ENCODE peak calls at places on chromosomes 3 and 15, in five cellular contexts. E is fibroblast of lung, P is dorsolateral prefrontal cortex, V is sigmoid colon, O is pancreas. X is an unnamed sample. For H3K27me3, the result is how much of the 10 kb centered on the place peaks cover.

GRCh38 chr15:29859981-29860745 is 37.9 kb upstream of the TJP1 start:
- DNase-seq in E (peak), P (no peak), V (no peak), O (no peak), X (no peak)

GRCh38 chr3:72492240-72492639 is 356.0 kb downstream of the SHQ1 start:
- DNase-seq in E (peak), P (no peak), V (peak), O (no peak), X (no peak)

GRCh38 chr3:78660958-78661357 is 1106.8 kb downstream of the ROBO1 start:
- DNase-seq in E (no peak), P (no peak), V (no peak), O (no peak), X (no peak)

GRCh38 chr3:150765949-150766720 is 3.2 kb upstream of the SIAH2 start:
- DNase-seq in E (peak), P (no peak), V (no peak), O (no peak), X (no peak)

GRCh38 chr15:101579766-101580165 is 72.4 kb downstream of the TM2D3 start:
- DNase-seq in E (peak), P (no peak), V (no peak), O (no peak), X (no peak)

GRCh38 chr15:93030430-93031102 is 58.4 kb downstream of the RGMA start:
- DNase-seq in E (peak), P (peak), V (peak), O (peak), X (peak)

GRCh38 chr3:44883213-44883955 is 9.0 kb downstream of the TGM4 start:
- DNase-seq in E (no peak), P (no peak), V (no peak), O (no peak), X (no peak)

GRCh38 chr3:169966951-169967915 is 626 bp downstream of the SEC62 start:
- DNase-seq in E (peak), P (peak), V (peak), O (peak), X (peak)

GRCh38 chr3:123652346-123652984 is 67.6 kb upstream of the HACD2 start:
- DNase-seq in E (peak), P (peak), V (peak), O (peak), X (no peak)

GRCh38 chr3:126100688-126101301 is 16.9 kb upstream of the SLC41A3 start:
- DNase-seq in E (peak), P (no peak), V (peak), O (no peak), X (no peak)

GRCh38 chr15:65525622-65526021 is 4.6 kb upstream of the HACD3 start:
- DNase-seq in E (peak), P (no peak), V (no peak), O (no peak), X (no peak)

GRCh38 chr15:90618330-90619136 is 88.8 kb downstream of the CRTC3 start:
- DNase-seq in E (no peak), P (no peak), V (no peak), O (no peak), X (no peak)

GRCh38 chr3:57155214-57155613 is 9.9 kb downstream of the IL17RD start:
- DNase-seq in E (peak), P (peak), V (no peak), O (no peak), X (no peak)
- H3K27me3 ChIP-seq in E (under half), P (under half), V (under half), O (under half), X (under half)

GRCh38 chr3:181948286-181948685 is 236.6 kb downstream of the SOX2 start:
- DNase-seq in E (no peak), P (no peak), V (no peak), O (no peak), X (no peak)
- TF ChIP-seq CTCF in E (no peak), P (no peak), V (no peak), O (no peak), X (no peak)

DNA sequence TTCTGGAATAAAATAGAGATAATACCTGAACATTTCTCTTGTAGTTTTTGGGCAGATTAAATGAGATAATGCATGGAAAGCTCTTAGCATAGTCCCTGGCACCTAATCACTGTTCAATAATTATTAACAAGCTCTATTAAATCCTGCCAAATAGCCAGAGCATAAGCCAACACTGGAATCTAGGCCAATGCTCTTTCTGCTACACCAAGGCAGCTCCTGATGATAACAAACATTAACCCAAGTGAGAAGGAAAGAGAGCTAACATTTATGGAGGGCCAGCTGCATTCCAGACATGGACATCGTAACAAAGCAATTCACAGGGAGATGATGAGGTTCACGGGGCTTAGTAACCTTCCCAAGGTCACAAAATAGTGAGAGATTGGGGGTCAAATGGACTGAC is 23.3 kb downstream of the LARP6 start:
- DNase-seq in E (no peak), P (no peak), V (no peak), O (no peak), X (no peak)
- H3K27ac ChIP-seq in E (no peak), P (peak), V (no peak), O (peak), X (no peak)

GRCh38 chr15:51750942-51751686 is at the start of gene TMOD2:
- DNase-seq in E (peak), P (peak), V (peak), O (peak), X (peak)

GRCh38 chr15:51752918-51753317 is 1.5 kb downstream of the TMOD2 start:
- DNase-seq in E (no peak), P (no peak), V (no peak), O (no peak), X (no peak)

GRCh38 chr15:51749307-51749706 is 2.1 kb upstream of the TMOD2 start:
- DNase-seq in E (no peak), P (no peak), V (no peak), O (no peak), X (no peak)

GRCh38 chr15:51751687-51752683 is 588 bp downstream of the TMOD2 start:
- DNase-seq in E (peak), P (no peak), V (peak), O (peak), X (no peak)

DNA sequence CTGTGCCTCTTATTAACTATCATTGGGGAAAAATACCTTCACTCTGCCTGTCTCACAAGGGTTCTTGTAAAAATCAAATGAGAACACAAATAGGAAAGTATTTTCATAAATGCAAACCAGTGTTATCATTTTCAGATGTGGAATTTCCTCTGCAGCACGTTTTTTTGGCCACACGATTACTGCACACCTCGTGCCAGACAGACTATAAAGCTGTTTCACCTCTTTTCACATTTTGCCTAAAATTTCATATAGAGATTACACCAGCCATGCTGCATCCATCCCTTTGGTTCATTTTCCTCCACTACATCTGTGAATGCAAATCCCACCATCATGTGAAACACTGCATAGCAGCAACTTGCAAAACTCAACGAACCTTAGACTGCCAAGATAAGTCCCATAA is 1.2 kb upstream of the TMOD2 start:
- DNase-seq in E (no peak), P (no peak), V (no peak), O (no peak), X (no peak)
- H3K27me3 ChIP-seq in E (under half), P (under half), V (under half), O (under half), X (under half)

GRCh38 chr3:196621581-196621980 is 17.9 kb upstream of the NRROS start:
- DNase-seq in E (no peak), P (no peak), V (no peak), O (no peak), X (no peak)

GRCh38 chr3:196620228-196620627 is 19.3 kb upstream of the NRROS start:
- DNase-seq in E (peak), P (no peak), V (peak), O (no peak), X (no peak)

GRCh38 chr3:196619213-196619612 is 20.3 kb upstream of the NRROS start:
- DNase-seq in E (no peak), P (no peak), V (no peak), O (no peak), X (no peak)

GRCh38 chr3:196611761-196612483 is 27.6 kb upstream of the NRROS start:
- DNase-seq in E (no peak), P (no peak), V (no peak), O (no peak), X (no peak)

GRCh38 chr3:196617256-196617655 is 22.2 kb upstream of the NRROS start:
- DNase-seq in E (no peak), P (no peak), V (no peak), O (no peak), X (no peak)
- TF ChIP-seq CTCF in E (no peak), P (no peak), V (no peak), O (no peak), X (no peak)

GRCh38 chr3:65939841-65940246 is 98.9 kb downstream of the MAGI1 start:
- DNase-seq in E (no peak), P (no peak), V (no peak), O (no peak), X (no peak)
- H3K27ac ChIP-seq in E (peak), P (no peak), V (no peak), O (peak), X (no peak)

DNA sequence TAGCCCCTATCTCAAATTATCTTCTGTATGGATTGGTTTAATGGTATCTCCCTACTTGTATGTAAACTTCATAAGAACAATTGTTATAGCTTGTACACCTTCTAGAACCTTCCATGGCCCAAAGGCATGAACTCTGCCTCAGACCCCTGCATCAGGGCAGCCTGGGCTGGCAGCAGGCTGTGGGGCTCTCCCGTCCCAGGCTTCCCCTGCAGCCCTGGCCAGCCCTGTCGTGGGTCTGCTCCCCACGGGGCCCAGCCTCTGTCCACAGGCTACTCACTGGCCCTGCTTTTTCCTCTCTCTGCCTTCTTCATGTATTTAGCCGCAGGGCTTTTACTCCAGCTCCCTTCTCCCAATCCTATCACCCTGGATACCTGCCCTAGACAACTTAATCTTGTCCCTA is 4.4 kb downstream of the SCN5A start:
- DNase-seq in E (no peak), P (no peak), V (peak), O (no peak), X (no peak)
- H3K27me3 ChIP-seq in E (under half), P (under half), V (under half), O (under half), X (under half)